ENCODE peak calls at places on chromosomes 4 and X, in eight cellular contexts. L, G, J, A, Q, I, X and E are unnamed samples.

GRCh38 chr4:123994917-123995316 is 598.3 kb downstream of the SPRY1 start:
- DNase-seq in Q (no peak), L (no peak), X (peak), G (no peak), J (no peak), I (no peak), A (no peak), E (no peak)

GRCh38 chrX:11437642-11438379 is 144.6 kb downstream of the AMELX start:
- DNase-seq in A (no peak), Q (peak), L (no peak), X (no peak), I (no peak), G (peak), J (peak), E (no peak)

GRCh38 chr4:76782837-76783236 is 115.1 kb downstream of the SOWAHB start:
- DNase-seq in Q (peak), I (no peak), L (no peak), X (no peak), A (no peak), G (no peak), J (no peak), E (no peak)

GRCh38 chr4:189185810-189186432 is 754.8 kb upstream of the FRG1 start:
- DNase-seq in A (no peak), G (no peak), Q (no peak), I (no peak), L (no peak), X (no peak), J (no peak), E (no peak)

GRCh38 chrX:132023117-132023895 is at the start of gene STK26:
- DNase-seq in Q (peak), I (peak), X (peak), G (peak), A (peak), L (no peak), J (peak), E (peak)

GRCh38 chr4:55729306-55730142 is 90.1 kb upstream of the EXOC1L start:
- DNase-seq in A (no peak), X (no peak), J (no peak), L (no peak), I (no peak), G (no peak), Q (no peak), E (no peak)

GRCh38 chrX:31497086-31497485 is 425.2 kb upstream of the FTHL17 start:
- DNase-seq in G (no peak), A (no peak), X (no peak), J (no peak), I (no peak), L (no peak), Q (peak), E (no peak)

GRCh38 chr4:170497105-170497504 is 407.3 kb upstream of the AADAT start:
- DNase-seq in I (no peak), X (peak), G (no peak), Q (no peak), A (no peak), J (peak), L (no peak), E (no peak)

GRCh38 chr4:86011117-86011516 is 348.7 kb downstream of the MAPK10 start:
- DNase-seq in X (no peak), J (no peak), A (no peak), Q (peak), G (no peak), I (no peak), L (no peak), E (no peak)

GRCh38 chrX:30910124-30910860 is 21.2 kb upstream of the TAB3 start:
- DNase-seq in A (no peak), Q (peak), X (no peak), G (peak), J (no peak), L (no peak), I (no peak), E (peak)

GRCh38 chr4:44146516-44146915 is 302.1 kb downstream of the KCTD8 start:
- DNase-seq in A (no peak), X (no peak), J (no peak), I (no peak), G (no peak), Q (no peak), L (no peak), E (no peak)

GRCh38 chr4:13656569-13656988 is 29.1 kb upstream of the BOD1L1 start:
- DNase-seq in L (no peak), G (peak), X (peak), I (peak), Q (peak), A (peak), J (peak), E (peak)

GRCh38 chrX:152831391-152831790 is 528 bp downstream of the NSDHL start:
- DNase-seq in L (no peak), A (no peak), X (no peak), J (no peak), Q (no peak), G (no peak), I (no peak), E (no peak)

DNA sequence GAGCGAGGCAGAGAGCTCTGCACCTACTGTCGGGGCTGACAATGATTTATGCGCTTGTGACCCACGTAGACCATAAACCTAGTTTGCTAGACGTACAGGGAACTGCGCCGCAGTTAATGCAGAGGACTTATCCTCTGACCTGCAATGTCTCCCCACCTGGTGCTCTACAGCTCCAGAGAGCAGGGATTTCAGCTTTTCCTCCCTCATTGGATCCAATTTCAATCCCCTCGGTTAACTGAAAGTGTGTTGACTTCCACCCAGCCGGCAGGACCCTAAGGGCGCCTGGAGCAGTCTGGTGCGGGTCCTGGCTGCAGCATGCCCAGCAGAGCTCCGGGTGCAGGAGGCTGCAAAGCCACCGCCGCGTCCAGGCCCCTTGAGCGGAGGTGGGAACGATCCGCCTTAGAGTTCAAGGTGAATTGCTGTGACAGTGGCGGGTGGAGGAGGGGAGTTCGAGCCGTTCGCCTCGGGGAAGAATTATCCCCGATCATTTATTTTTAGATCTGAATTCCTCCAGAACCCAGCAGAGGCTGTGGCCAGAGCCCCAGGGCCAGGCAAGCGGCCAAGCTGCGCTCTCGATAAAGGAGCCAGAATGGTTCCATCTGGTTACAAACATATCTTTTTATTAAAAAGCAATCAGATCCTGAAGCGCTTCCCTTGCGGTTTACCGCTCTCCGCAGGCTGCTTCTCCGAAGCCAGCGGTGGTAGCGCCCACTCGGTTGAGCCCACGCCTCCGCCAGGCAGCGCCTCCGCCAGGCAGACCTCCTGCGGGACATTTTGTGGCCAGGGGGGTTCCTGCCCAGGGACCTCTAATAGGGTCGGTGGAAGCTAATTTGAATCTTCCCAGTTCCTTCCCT is 66.0 kb downstream of the FBXO8 start:
- DNase-seq in I (peak), X (no peak), L (no peak), J (peak), Q (peak), G (no peak), A (no peak), E (no peak)
- H3K4me3 ChIP-seq in I (no peak), X (peak), L (no peak), J (peak), Q (peak), G (no peak), A (no peak), E (peak)

GRCh38 chrX:40132751-40133150 is 35.0 kb upstream of the BCOR start:
- DNase-seq in J (peak), L (peak), I (no peak), G (no peak), Q (peak), X (peak), A (no peak), E (no peak)
- H3K27ac ChIP-seq in J (peak), L (peak), I (peak), G (no peak), Q (no peak), X (peak), A (no peak), E (no peak)

DNA sequence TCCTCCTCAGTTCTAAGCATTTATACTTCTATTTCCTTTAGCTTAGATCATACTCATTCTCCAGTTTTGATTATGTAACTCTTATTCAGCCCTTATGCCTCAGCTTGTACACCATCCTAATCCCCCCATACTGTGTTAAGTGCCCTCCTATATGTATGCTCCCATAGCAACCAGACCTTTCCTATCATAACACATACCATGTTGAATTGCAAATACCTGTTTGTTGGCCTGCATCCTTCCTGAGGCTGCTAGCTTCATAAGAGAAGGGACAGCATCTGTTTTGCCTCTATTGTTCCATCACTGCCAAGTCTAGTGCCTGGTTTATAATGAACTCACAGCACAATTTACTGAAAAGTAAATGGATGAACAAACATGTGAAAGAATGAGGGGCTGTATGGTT is 443.7 kb downstream of the CENPC start:
- DNase-seq in L (no peak), I (no peak), Q (no peak), A (no peak), J (no peak), G (no peak), X (no peak), E (no peak)
- H3K4me3 ChIP-seq in L (no peak), I (no peak), Q (no peak), A (no peak), J (no peak), G (no peak), X (no peak), E (no peak)

DNA sequence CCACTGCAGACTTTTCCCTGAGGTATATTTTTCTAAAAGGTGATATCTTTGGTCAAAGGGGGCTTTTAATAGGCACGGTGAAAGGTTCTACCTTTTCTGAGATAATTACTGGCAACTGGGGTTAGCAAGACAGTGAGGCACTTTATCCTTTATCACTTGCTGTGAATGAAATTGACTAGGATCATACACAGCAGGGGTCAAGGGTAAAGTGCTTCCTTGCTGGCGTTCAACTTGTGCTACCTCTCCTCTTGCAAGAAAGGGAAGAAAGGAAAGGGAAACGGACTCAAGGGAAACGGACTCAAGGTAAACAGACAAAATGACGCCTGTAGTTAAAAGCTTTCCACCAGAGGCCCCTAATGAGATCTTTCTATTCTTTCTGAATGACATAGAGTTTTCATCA is 78.6 kb upstream of the RAPGEF2 start:
- DNase-seq in G (no peak), X (no peak), A (no peak), L (no peak), I (no peak), Q (no peak), J (no peak), E (no peak)
- H3K27ac ChIP-seq in G (no peak), X (no peak), A (no peak), L (no peak), I (no peak), Q (no peak), J (no peak), E (no peak)

GRCh38 chrX:36963069-36963808 is 44.9 kb upstream of the FAM47C start:
- DNase-seq in L (no peak), I (no peak), J (peak), X (no peak), Q (no peak), G (no peak), A (no peak), E (no peak)

GRCh38 chrX:36961590-36961989 is 46.6 kb upstream of the FAM47C start:
- DNase-seq in A (no peak), G (no peak), X (peak), L (no peak), J (no peak), I (no peak), Q (no peak), E (no peak)

DNA sequence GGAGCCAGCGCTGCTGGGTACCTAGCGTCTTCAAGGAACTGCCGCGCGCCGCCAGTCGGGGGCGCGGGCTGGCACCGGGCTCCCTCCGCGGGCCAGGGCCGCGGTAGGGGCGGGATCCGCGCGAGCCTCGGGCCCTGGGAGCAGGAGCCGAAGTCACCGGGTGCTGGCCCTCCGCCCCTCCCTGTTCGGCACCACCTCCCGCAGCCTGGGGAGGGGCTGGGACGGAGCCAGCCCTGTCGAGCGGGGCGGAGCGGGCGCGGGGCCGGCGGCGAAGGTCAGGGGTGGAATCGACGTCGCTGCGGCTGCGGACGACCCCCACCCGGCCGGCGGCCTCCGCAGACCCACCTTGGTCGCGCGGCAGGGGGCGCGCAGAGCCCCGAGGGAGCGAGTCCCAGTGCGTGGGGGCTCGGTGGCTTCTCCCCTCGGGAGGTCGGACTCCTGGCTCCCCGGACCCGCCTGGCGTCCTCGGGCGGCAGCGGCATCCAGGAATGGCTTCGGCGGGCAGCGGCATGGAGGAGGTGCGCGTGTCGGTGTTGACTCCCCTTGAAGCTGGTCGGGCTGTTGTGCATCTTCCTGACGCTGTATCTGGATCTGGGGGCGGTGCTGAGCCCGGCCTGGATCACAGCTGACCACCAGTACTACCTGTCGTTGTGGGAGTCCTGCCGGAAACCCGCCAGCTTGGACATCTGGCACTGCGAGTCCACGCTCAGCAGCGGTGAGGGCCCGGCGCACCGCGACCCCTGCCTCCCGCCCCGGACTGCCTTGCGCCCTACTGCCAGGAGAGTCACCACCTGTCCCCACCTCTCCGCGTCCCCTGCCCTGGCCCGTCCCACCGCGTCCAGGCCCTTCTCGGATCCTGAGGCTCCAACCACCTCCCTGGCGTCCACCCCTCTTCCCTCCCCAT is 50.5 kb upstream of the FAM47C start:
- DNase-seq in I (no peak), J (peak), Q (no peak), X (peak), L (no peak), G (no peak), A (no peak), E (no peak)
- H3K4me3 ChIP-seq in I (no peak), J (peak), Q (peak), X (peak), L (no peak), G (no peak), A (no peak), E (no peak)

GRCh38 chr4:39825741-39826231 is 127.8 kb downstream of the UBE2K start:
- DNase-seq in X (peak), I (no peak), G (no peak), A (no peak), L (no peak), Q (peak), J (no peak), E (no peak)
- H3K27ac ChIP-seq in X (peak), I (no peak), G (no peak), A (no peak), L (no peak), Q (no peak), J (no peak), E (no peak)